ENCODE peak calls at places on chromosomes 2 and 18, in four cellular contexts. One of them, this sample, is unnamed.

GRCh38 chr18:48319796-48320638 is 89.2 kb downstream of the ZBTB7C start:
- DNase-seq in uterus: no peak
- DNase-seq in tibial artery: no peak
- DNase-seq in psoas muscle: no peak
- DNase-seq in this sample: no peak

GRCh38 chr18:22813648-22814328 is 119.3 kb upstream of the RBBP8 start:
- DNase-seq in uterus: no peak
- DNase-seq in psoas muscle: no peak
- DNase-seq in tibial artery: no peak
- DNase-seq in this sample: no peak

GRCh38 chr18:36469471-36469870 is 172.0 kb downstream of the FHOD3 start:
- DNase-seq in psoas muscle: no peak
- DNase-seq in uterus: no peak
- DNase-seq in tibial artery: no peak
- DNase-seq in this sample: peak; percentile 68

GRCh38 chr2:20419007-20419576 is 27.8 kb upstream of the RHOB start:
- DNase-seq in uterus: no peak
- DNase-seq in tibial artery: peak; percentile 70
- DNase-seq in psoas muscle: no peak
- DNase-seq in this sample: no peak

GRCh38 chr2:136134126-136134525 is 16.2 kb upstream of the CXCR4 start:
- DNase-seq in psoas muscle: no peak
- DNase-seq in tibial artery: no peak
- DNase-seq in uterus: no peak
- DNase-seq in this sample: no peak

GRCh38 chr2:92072461-92073035 is 2798.7 kb upstream of the TEKT4 start:
- DNase-seq in psoas muscle: no peak
- DNase-seq in tibial artery: peak; percentile 48
- DNase-seq in uterus: no peak
- DNase-seq in this sample: no peak

GRCh38 chr2:195026261-195026660 is 630.8 kb upstream of the SLC39A10 start:
- DNase-seq in uterus: no peak
- DNase-seq in tibial artery: no peak
- DNase-seq in psoas muscle: no peak
- DNase-seq in this sample: no peak

GRCh38 chr2:105224444-105224843 is 17.1 kb upstream of the GPR45 start:
- DNase-seq in tibial artery: no peak
- DNase-seq in uterus: no peak
- DNase-seq in psoas muscle: no peak
- DNase-seq in this sample: no peak

GRCh38 chr2:75589344-75590105 is 28.8 kb upstream of the EVA1A start:
- DNase-seq in psoas muscle: no peak
- DNase-seq in tibial artery: no peak
- DNase-seq in uterus: no peak
- DNase-seq in this sample: no peak

GRCh38 chr2:96100893-96101304 is 15.5 kb downstream of the ADRA2B start:
- DNase-seq in tibial artery: peak; percentile 20
- DNase-seq in psoas muscle: no peak
- DNase-seq in uterus: no peak
- DNase-seq in this sample: no peak

GRCh38 chr2:51013060-51013746 is 18.7 kb downstream of the NRXN1 start:
- DNase-seq in uterus: no peak
- DNase-seq in tibial artery: no peak
- DNase-seq in psoas muscle: peak; percentile 12
- DNase-seq in this sample: no peak

GRCh38 chr2:201930831-201931230 is 102.8 kb upstream of the FZD7 start:
- DNase-seq in psoas muscle: no peak
- DNase-seq in uterus: no peak
- DNase-seq in tibial artery: no peak
- DNase-seq in this sample: no peak

GRCh38 chr2:230439590-230439989 is 23.6 kb downstream of the SP100 start:
- DNase-seq in tibial artery: no peak
- DNase-seq in uterus: no peak
- DNase-seq in psoas muscle: no peak
- DNase-seq in this sample: no peak

GRCh38 chr18:55577812-55578539 is 10.0 kb downstream of the TCF4 start:
- DNase-seq in tibial artery: no peak
- DNase-seq in psoas muscle: no peak
- DNase-seq in uterus: no peak
- DNase-seq in this sample: no peak
- TF ChIP-seq CTCF in tibial artery: no peak
- TF ChIP-seq CTCF in psoas muscle: peak; percentile 27
- TF ChIP-seq CTCF in uterus: no peak
- TF ChIP-seq CTCF in this sample: peak; percentile 13

GRCh38 chr2:10303174-10303633 is 500 bp downstream of the HPCAL1 start:
- DNase-seq in uterus: peak; percentile 32
- DNase-seq in tibial artery: no peak
- DNase-seq in psoas muscle: no peak
- DNase-seq in this sample: no peak

GRCh38 chr2:10305254-10305635 is 2.5 kb downstream of the HPCAL1 start:
- DNase-seq in uterus: no peak
- DNase-seq in tibial artery: no peak
- DNase-seq in psoas muscle: no peak
- DNase-seq in this sample: no peak

GRCh38 chr2:10303634-10304378 is 1.1 kb downstream of the HPCAL1 start:
- DNase-seq in tibial artery: no peak
- DNase-seq in uterus: peak; percentile 65
- DNase-seq in psoas muscle: no peak
- DNase-seq in this sample: peak; percentile 23

GRCh38 chr2:10305715-10306114 is 3.0 kb downstream of the HPCAL1 start:
- DNase-seq in tibial artery: no peak
- DNase-seq in psoas muscle: no peak
- DNase-seq in uterus: no peak
- DNase-seq in this sample: no peak

DNA sequence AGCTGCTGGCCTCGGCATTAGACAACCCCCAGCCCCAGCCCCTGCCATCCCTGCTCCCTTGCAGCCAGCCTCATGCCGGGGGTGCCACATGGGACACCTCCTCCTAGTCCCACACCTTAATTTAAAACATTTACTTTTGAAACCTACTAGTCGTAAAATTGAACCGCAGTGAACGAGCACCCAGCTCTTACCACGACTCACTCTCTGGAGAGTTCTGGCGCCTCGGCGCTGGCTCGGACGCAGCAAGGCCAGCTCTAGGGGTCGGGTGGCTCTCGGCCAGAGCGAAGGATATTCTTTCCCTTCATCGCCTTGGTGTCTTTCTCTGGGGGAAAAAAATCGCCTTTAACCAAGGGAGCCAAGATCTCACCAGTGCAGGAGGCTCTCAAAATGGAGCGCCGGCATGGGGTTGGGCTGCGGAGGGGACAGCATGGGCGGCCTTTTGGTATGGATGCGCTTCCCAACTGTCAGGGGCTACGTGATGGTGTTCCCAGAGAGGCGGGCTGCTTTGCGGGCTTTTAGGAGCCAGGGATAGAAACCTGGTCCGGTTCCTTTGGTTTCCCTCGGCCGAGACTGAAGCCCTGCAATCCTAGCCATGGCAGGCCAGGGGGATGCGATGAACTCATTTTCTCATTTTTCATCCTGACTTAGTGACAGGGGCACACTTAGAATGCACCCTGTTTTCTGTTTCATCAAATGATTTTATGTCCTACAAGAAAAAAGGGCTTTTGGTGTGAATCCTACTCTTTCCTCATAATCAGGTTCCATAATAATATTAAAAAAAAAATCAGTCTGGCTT is 2.0 kb downstream of the HPCAL1 start:
- DNase-seq in uterus: peak; percentile 34
- DNase-seq in tibial artery: no peak
- DNase-seq in psoas muscle: no peak
- DNase-seq in this sample: no peak
- H3K4me3 ChIP-seq in uterus: peak overlapping the region; percentile 65
- H3K4me3 ChIP-seq in tibial artery: peak overlapping the region; percentile 76
- H3K4me3 ChIP-seq in psoas muscle: peak overlapping the region; percentile 76
- H3K4me3 ChIP-seq in this sample: peak overlapping the region; percentile 80

GRCh38 chr2:38390941-38391340 is 13.9 kb upstream of the ATL2 start:
- DNase-seq in tibial artery: no peak
- DNase-seq in uterus: no peak
- DNase-seq in psoas muscle: no peak
- DNase-seq in this sample: no peak

GRCh38 chr2:38400513-38400912 is 23.4 kb upstream of the ATL2 start:
- DNase-seq in psoas muscle: no peak
- DNase-seq in tibial artery: no peak
- DNase-seq in uterus: no peak
- DNase-seq in this sample: no peak

GRCh38 chr2:38398739-38399138 is 21.7 kb upstream of the ATL2 start:
- DNase-seq in psoas muscle: no peak
- DNase-seq in tibial artery: no peak
- DNase-seq in uterus: no peak
- DNase-seq in this sample: no peak

GRCh38 chr2:38394041-38394440 is 17.0 kb upstream of the ATL2 start:
- DNase-seq in uterus: no peak
- DNase-seq in tibial artery: no peak
- DNase-seq in psoas muscle: no peak
- DNase-seq in this sample: no peak

DNA sequence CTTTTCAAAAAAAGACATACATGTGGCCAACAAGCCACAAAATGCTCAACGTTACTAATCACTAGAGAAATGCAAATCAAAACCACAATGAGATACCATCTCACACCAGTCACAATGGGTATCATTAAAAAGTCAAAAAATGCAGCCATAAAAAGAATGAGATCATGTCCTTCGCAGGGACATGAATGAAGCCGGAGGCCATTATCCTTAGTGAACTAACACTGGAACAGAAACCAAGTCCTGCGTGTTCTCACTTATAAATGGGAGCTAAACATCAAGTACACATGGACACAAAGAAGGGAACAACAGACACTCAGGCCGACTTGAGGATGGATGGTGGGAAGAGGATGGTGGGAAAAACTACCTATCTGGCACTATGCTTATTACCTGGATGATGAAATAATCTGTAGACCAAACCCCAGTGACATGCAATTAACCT is 17.8 kb upstream of the ATL2 start:
- DNase-seq in tibial artery: no peak
- DNase-seq in psoas muscle: no peak
- DNase-seq in uterus: no peak
- DNase-seq in this sample: no peak
- H3K27ac ChIP-seq in tibial artery: no peak overlapping the region
- H3K27ac ChIP-seq in psoas muscle: no peak overlapping the region
- H3K27ac ChIP-seq in uterus: no peak overlapping the region
- H3K27ac ChIP-seq in this sample: no peak overlapping the region

DNA sequence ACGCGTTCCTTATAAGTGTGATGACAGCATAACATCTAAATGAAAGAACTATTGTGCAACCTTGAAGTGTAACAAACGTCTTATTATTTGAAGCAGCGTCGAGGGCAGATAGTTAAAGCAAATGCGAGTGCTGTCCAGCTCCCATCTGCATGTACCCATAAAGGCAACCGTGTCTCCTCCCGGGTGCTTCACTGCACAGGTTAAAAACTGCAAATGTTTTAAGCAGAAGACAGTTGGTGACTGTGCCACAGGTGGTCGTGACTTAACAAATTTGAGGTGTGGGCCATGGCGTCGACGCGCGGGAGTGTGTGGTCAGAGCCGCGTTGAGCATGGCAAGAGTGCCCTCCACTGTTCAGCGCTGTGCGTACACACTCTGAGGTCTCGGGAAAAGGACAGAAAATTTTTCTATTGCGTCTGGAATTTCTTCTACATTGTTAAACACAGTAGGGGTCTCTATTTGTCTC is 6.4 kb downstream of the SALL3 start:
- DNase-seq in psoas muscle: no peak
- DNase-seq in tibial artery: no peak
- DNase-seq in uterus: no peak
- DNase-seq in this sample: no peak
- TF ChIP-seq CTCF in psoas muscle: no peak
- TF ChIP-seq CTCF in tibial artery: no peak
- TF ChIP-seq CTCF in uterus: no peak
- TF ChIP-seq CTCF in this sample: peak; percentile 59

DNA sequence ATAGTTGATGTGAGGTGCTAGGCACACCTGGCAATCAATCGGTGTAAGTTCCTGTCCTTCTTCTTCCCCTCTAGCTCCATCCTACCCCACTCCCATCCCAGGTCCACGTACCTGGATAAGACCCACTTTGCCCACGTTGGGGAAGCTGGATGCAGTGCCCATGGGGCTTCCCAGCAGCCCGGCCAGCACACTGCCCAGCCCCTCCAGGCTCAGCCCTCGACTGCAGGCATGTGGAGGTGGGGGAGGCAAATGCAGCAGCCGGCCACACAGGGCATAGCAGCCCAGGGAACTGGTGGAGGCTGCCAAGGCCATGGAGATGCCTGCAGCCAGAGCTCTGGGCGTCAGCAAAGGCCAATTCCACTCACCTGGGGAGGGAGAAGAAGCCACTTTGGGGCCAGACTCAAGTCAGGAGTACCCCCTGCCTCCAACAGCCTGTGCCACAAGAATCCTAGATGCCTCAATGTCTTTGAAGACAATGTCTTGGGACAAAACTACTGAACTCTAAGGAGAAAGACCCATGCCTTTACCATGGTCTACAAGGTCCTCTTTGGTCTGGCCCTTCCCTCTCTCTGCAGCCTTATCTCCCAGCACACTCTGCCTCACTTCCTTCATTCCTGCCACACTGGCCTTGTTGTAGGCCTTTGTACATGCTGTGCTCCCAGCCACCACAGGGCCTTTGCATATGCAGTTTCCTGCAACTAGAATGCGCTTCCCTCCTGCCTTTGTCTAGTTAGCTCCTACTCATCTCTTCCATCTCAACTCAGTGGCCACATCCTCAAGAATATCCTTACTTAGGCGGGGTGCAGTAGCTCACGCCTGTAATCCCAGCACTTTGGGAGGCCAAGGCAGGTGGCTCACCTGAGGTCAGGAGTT is 4.5 kb downstream of the SLC23A3 start:
- DNase-seq in psoas muscle: no peak
- DNase-seq in uterus: no peak
- DNase-seq in tibial artery: peak; percentile 57
- DNase-seq in this sample: no peak
- H3K4me3 ChIP-seq in psoas muscle: no peak overlapping the region
- H3K4me3 ChIP-seq in uterus: no peak overlapping the region
- H3K4me3 ChIP-seq in tibial artery: no peak overlapping the region
- H3K4me3 ChIP-seq in this sample: no peak overlapping the region